ENCODE peak calls at places on chromosomes 1 and 21, in six cellular contexts. One of them, this sample, is unnamed.

GRCh38 chr1:182213163-182213562 is 151.7 kb upstream of the ZNF648 start:
- DNase-seq in GM18507: no peak
- DNase-seq in NCI-H460: no peak
- DNase-seq in mammary epithelial cell: no peak
- DNase-seq in activated CD4-positive, alpha-beta T cell treated with anti-CD3 and anti-CD28 coated beads for 24 hours: no peak
- DNase-seq in NCI-H774: no peak
- DNase-seq in this sample: no peak

GRCh38 chr21:32602099-32602498 is 10.1 kb downstream of the CFAP298 start:
- DNase-seq in GM18507: no peak
- DNase-seq in mammary epithelial cell: no peak
- DNase-seq in NCI-H774: no peak
- DNase-seq in NCI-H460: no peak
- DNase-seq in activated CD4-positive, alpha-beta T cell treated with anti-CD3 and anti-CD28 coated beads for 24 hours: no peak
- DNase-seq in this sample: no peak

GRCh38 chr1:1273535-1274298 is at the start of gene UBE2J2:
- DNase-seq in GM18507: peak
- DNase-seq in NCI-H774: peak
- DNase-seq in mammary epithelial cell: peak
- DNase-seq in NCI-H460: peak
- DNase-seq in activated CD4-positive, alpha-beta T cell treated with anti-CD3 and anti-CD28 coated beads for 24 hours: peak
- DNase-seq in this sample: peak

GRCh38 chr1:201982923-201983805 is 716 bp downstream of the RNPEP start:
- DNase-seq in NCI-H774: peak
- DNase-seq in mammary epithelial cell: peak
- DNase-seq in GM18507: peak
- DNase-seq in NCI-H460: peak
- DNase-seq in activated CD4-positive, alpha-beta T cell treated with anti-CD3 and anti-CD28 coated beads for 24 hours: peak
- DNase-seq in this sample: peak

GRCh38 chr21:42245348-42246185 is 26.6 kb downstream of the ABCG1 start:
- DNase-seq in mammary epithelial cell: no peak
- DNase-seq in GM18507: no peak
- DNase-seq in activated CD4-positive, alpha-beta T cell treated with anti-CD3 and anti-CD28 coated beads for 24 hours: no peak
- DNase-seq in NCI-H460: no peak
- DNase-seq in NCI-H774: no peak
- DNase-seq in this sample: no peak

GRCh38 chr1:201156346-201156745 is 2.1 kb upstream of the TMEM9 start:
- DNase-seq in activated CD4-positive, alpha-beta T cell treated with anti-CD3 and anti-CD28 coated beads for 24 hours: no peak
- DNase-seq in NCI-H460: no peak
- DNase-seq in NCI-H774: no peak
- DNase-seq in GM18507: no peak
- DNase-seq in mammary epithelial cell: no peak
- DNase-seq in this sample: no peak

GRCh38 chr1:117652421-117652820 is 46.6 kb downstream of the TENT5C start:
- DNase-seq in NCI-H774: no peak
- DNase-seq in mammary epithelial cell: no peak
- DNase-seq in NCI-H460: no peak
- DNase-seq in activated CD4-positive, alpha-beta T cell treated with anti-CD3 and anti-CD28 coated beads for 24 hours: no peak
- DNase-seq in GM18507: no peak
- DNase-seq in this sample: no peak

GRCh38 chr1:9289090-9289534 is 3.6 kb upstream of the SPSB1 start:
- DNase-seq in NCI-H774: no peak
- DNase-seq in GM18507: no peak
- DNase-seq in NCI-H460: peak
- DNase-seq in mammary epithelial cell: peak
- DNase-seq in activated CD4-positive, alpha-beta T cell treated with anti-CD3 and anti-CD28 coated beads for 24 hours: peak
- DNase-seq in this sample: peak

GRCh38 chr1:241747992-241748391 is 95.9 kb downstream of the WDR64 start:
- DNase-seq in mammary epithelial cell: no peak
- DNase-seq in GM18507: no peak
- DNase-seq in NCI-H774: no peak
- DNase-seq in NCI-H460: no peak
- DNase-seq in activated CD4-positive, alpha-beta T cell treated with anti-CD3 and anti-CD28 coated beads for 24 hours: no peak
- DNase-seq in this sample: no peak

GRCh38 chr1:34985063-34985770 is at the start of gene TMEM35B:
- DNase-seq in activated CD4-positive, alpha-beta T cell treated with anti-CD3 and anti-CD28 coated beads for 24 hours: peak
- DNase-seq in NCI-H460: peak
- DNase-seq in mammary epithelial cell: peak
- DNase-seq in GM18507: peak
- DNase-seq in NCI-H774: peak
- DNase-seq in this sample: peak

GRCh38 chr1:85623061-85623471 is 42.5 kb downstream of the CCN1 start:
- DNase-seq in GM18507: no peak
- DNase-seq in NCI-H774: no peak
- DNase-seq in activated CD4-positive, alpha-beta T cell treated with anti-CD3 and anti-CD28 coated beads for 24 hours: no peak
- DNase-seq in mammary epithelial cell: peak
- DNase-seq in NCI-H460: no peak
- DNase-seq in this sample: no peak

GRCh38 chr21:36155603-36156338 is 853 bp upstream of the DOP1B start:
- DNase-seq in NCI-H460: no peak
- DNase-seq in GM18507: no peak
- DNase-seq in NCI-H774: peak
- DNase-seq in mammary epithelial cell: peak
- DNase-seq in activated CD4-positive, alpha-beta T cell treated with anti-CD3 and anti-CD28 coated beads for 24 hours: no peak
- DNase-seq in this sample: peak

GRCh38 chr1:111963985-111964738 is 25.3 kb downstream of the KCND3 start:
- DNase-seq in GM18507: no peak
- DNase-seq in NCI-H774: no peak
- DNase-seq in activated CD4-positive, alpha-beta T cell treated with anti-CD3 and anti-CD28 coated beads for 24 hours: no peak
- DNase-seq in mammary epithelial cell: no peak
- DNase-seq in NCI-H460: no peak
- DNase-seq in this sample: no peak

GRCh38 chr1:234998174-234998741 is 130.4 kb downstream of the TOMM20 start:
- DNase-seq in NCI-H460: no peak
- DNase-seq in mammary epithelial cell: peak
- DNase-seq in activated CD4-positive, alpha-beta T cell treated with anti-CD3 and anti-CD28 coated beads for 24 hours: no peak
- DNase-seq in GM18507: no peak
- DNase-seq in NCI-H774: no peak
- DNase-seq in this sample: peak

GRCh38 chr1:16242556-16243407 is 5.8 kb upstream of the CPLANE2 start:
- DNase-seq in activated CD4-positive, alpha-beta T cell treated with anti-CD3 and anti-CD28 coated beads for 24 hours: no peak
- DNase-seq in GM18507: no peak
- DNase-seq in mammary epithelial cell: no peak
- DNase-seq in NCI-H460: no peak
- DNase-seq in NCI-H774: no peak
- DNase-seq in this sample: no peak

GRCh38 chr1:241932845-241933244 is 24.7 kb upstream of the BECN2 start:
- DNase-seq in GM18507: no peak
- DNase-seq in NCI-H460: no peak
- DNase-seq in activated CD4-positive, alpha-beta T cell treated with anti-CD3 and anti-CD28 coated beads for 24 hours: no peak
- DNase-seq in NCI-H774: no peak
- DNase-seq in mammary epithelial cell: no peak
- DNase-seq in this sample: no peak

GRCh38 chr1:21851430-21852250 is 39.6 kb downstream of the LDLRAD2 start:
- DNase-seq in mammary epithelial cell: no peak
- DNase-seq in activated CD4-positive, alpha-beta T cell treated with anti-CD3 and anti-CD28 coated beads for 24 hours: no peak
- DNase-seq in NCI-H460: no peak
- DNase-seq in NCI-H774: no peak
- DNase-seq in GM18507: no peak
- DNase-seq in this sample: no peak

GRCh38 chr1:81254068-81254467 is 546.7 kb upstream of the ADGRL2 start:
- DNase-seq in NCI-H774: no peak
- DNase-seq in GM18507: no peak
- DNase-seq in activated CD4-positive, alpha-beta T cell treated with anti-CD3 and anti-CD28 coated beads for 24 hours: no peak
- DNase-seq in NCI-H460: no peak
- DNase-seq in mammary epithelial cell: no peak
- DNase-seq in this sample: no peak

GRCh38 chr1:34500451-34500850 is 254.4 kb upstream of the GJB5 start:
- DNase-seq in GM18507: no peak
- DNase-seq in NCI-H774: no peak
- DNase-seq in mammary epithelial cell: no peak
- DNase-seq in NCI-H460: no peak
- DNase-seq in activated CD4-positive, alpha-beta T cell treated with anti-CD3 and anti-CD28 coated beads for 24 hours: no peak
- DNase-seq in this sample: peak

GRCh38 chr1:12095822-12096263 is 32.7 kb downstream of the TNFRSF8 start:
- DNase-seq in activated CD4-positive, alpha-beta T cell treated with anti-CD3 and anti-CD28 coated beads for 24 hours: no peak
- DNase-seq in mammary epithelial cell: peak
- DNase-seq in NCI-H460: no peak
- DNase-seq in GM18507: no peak
- DNase-seq in NCI-H774: no peak
- DNase-seq in this sample: no peak

GRCh38 chr1:166676981-166677380 is 162.3 kb upstream of the POGK start:
- DNase-seq in mammary epithelial cell: no peak
- DNase-seq in NCI-H460: no peak
- DNase-seq in activated CD4-positive, alpha-beta T cell treated with anti-CD3 and anti-CD28 coated beads for 24 hours: no peak
- DNase-seq in NCI-H774: no peak
- DNase-seq in GM18507: no peak
- DNase-seq in this sample: no peak

GRCh38 chr21:17798796-17799195 is 20.4 kb downstream of the C21orf91 start:
- DNase-seq in NCI-H774: no peak
- DNase-seq in activated CD4-positive, alpha-beta T cell treated with anti-CD3 and anti-CD28 coated beads for 24 hours: no peak
- DNase-seq in GM18507: no peak
- DNase-seq in mammary epithelial cell: no peak
- DNase-seq in NCI-H460: no peak
- DNase-seq in this sample: no peak

GRCh38 chr1:235708390-235708962 is 58.9 kb upstream of the GNG4 start:
- DNase-seq in NCI-H460: no peak
- DNase-seq in activated CD4-positive, alpha-beta T cell treated with anti-CD3 and anti-CD28 coated beads for 24 hours: no peak
- DNase-seq in GM18507: no peak
- DNase-seq in mammary epithelial cell: peak
- DNase-seq in NCI-H774: no peak
- DNase-seq in this sample: no peak